ENCODE peak calls at places on chromosomes 13 and 19, in eight cellular contexts. One of them, this sample, is unnamed. For H3K27me3, the result is how much of the 10 kb centered on the place peaks cover.

GRCh38 chr13:67228031-67228430 is 2.1 kb downstream of the PCDH9 start:
- DNase-seq in fibroblast of lung: no peak
- DNase-seq in brain microvascular endothelial cell: no peak
- DNase-seq in lung: no peak
- DNase-seq in AG04450: no peak
- DNase-seq in mammary epithelial cell: no peak
- DNase-seq in heart right ventricle: no peak
- DNase-seq in sigmoid colon: no peak
- DNase-seq in this sample: no peak

GRCh38 chr13:48414501-48414900 is 1.6 kb upstream of the LPAR6 start:
- DNase-seq in sigmoid colon: no peak
- DNase-seq in heart right ventricle: no peak
- DNase-seq in fibroblast of lung: no peak
- DNase-seq in brain microvascular endothelial cell: no peak
- DNase-seq in AG04450: no peak
- DNase-seq in lung: no peak
- DNase-seq in mammary epithelial cell: no peak
- DNase-seq in this sample: no peak

GRCh38 chr19:41437944-41438574 is 1.7 kb downstream of the DMAC2 start:
- DNase-seq in fibroblast of lung: no peak
- DNase-seq in AG04450: no peak
- DNase-seq in lung: no peak
- DNase-seq in brain microvascular endothelial cell: no peak
- DNase-seq in mammary epithelial cell: no peak
- DNase-seq in heart right ventricle: no peak
- DNase-seq in sigmoid colon: peak
- DNase-seq in this sample: no peak

GRCh38 chr13:48334534-48335127 is 31.1 kb downstream of the RB1 start:
- DNase-seq in sigmoid colon: no peak
- DNase-seq in brain microvascular endothelial cell: no peak
- DNase-seq in fibroblast of lung: peak
- DNase-seq in mammary epithelial cell: peak
- DNase-seq in heart right ventricle: no peak
- DNase-seq in lung: no peak
- DNase-seq in AG04450: no peak
- DNase-seq in this sample: no peak

GRCh38 chr13:27088619-27089018 is 83.0 kb downstream of the USP12 start:
- DNase-seq in lung: no peak
- DNase-seq in brain microvascular endothelial cell: no peak
- DNase-seq in AG04450: no peak
- DNase-seq in heart right ventricle: no peak
- DNase-seq in sigmoid colon: no peak
- DNase-seq in fibroblast of lung: no peak
- DNase-seq in mammary epithelial cell: no peak
- DNase-seq in this sample: no peak

GRCh38 chr13:43784491-43784890 is 2.3 kb downstream of the ENOX1 start:
- DNase-seq in sigmoid colon: no peak
- DNase-seq in mammary epithelial cell: no peak
- DNase-seq in AG04450: no peak
- DNase-seq in heart right ventricle: no peak
- DNase-seq in fibroblast of lung: no peak
- DNase-seq in brain microvascular endothelial cell: no peak
- DNase-seq in lung: no peak
- DNase-seq in this sample: no peak

GRCh38 chr19:16862826-16863405 is 25.9 kb upstream of the F2RL3 start:
- DNase-seq in lung: no peak
- DNase-seq in brain microvascular endothelial cell: no peak
- DNase-seq in heart right ventricle: no peak
- DNase-seq in mammary epithelial cell: no peak
- DNase-seq in sigmoid colon: no peak
- DNase-seq in fibroblast of lung: no peak
- DNase-seq in AG04450: no peak
- DNase-seq in this sample: no peak

GRCh38 chr13:26133851-26134250 is 82.0 kb upstream of the SHISA2 start:
- DNase-seq in lung: no peak
- DNase-seq in AG04450: no peak
- DNase-seq in sigmoid colon: no peak
- DNase-seq in fibroblast of lung: no peak
- DNase-seq in heart right ventricle: no peak
- DNase-seq in mammary epithelial cell: no peak
- DNase-seq in brain microvascular endothelial cell: no peak
- DNase-seq in this sample: no peak

GRCh38 chr19:9456018-9456689 is 20.8 kb upstream of the ZNF266 start:
- DNase-seq in heart right ventricle: no peak
- DNase-seq in sigmoid colon: no peak
- DNase-seq in lung: no peak
- DNase-seq in brain microvascular endothelial cell: no peak
- DNase-seq in fibroblast of lung: no peak
- DNase-seq in AG04450: no peak
- DNase-seq in mammary epithelial cell: no peak
- DNase-seq in this sample: no peak

GRCh38 chr19:41226053-41226873 is 7.2 kb downstream of the AXL start:
- DNase-seq in heart right ventricle: peak
- DNase-seq in AG04450: peak
- DNase-seq in fibroblast of lung: peak
- DNase-seq in sigmoid colon: peak
- DNase-seq in mammary epithelial cell: no peak
- DNase-seq in lung: peak
- DNase-seq in brain microvascular endothelial cell: peak
- DNase-seq in this sample: peak

GRCh38 chr19:49677901-49678674 is 1.0 kb downstream of the PRMT1 start:
- DNase-seq in fibroblast of lung: peak
- DNase-seq in brain microvascular endothelial cell: peak
- DNase-seq in heart right ventricle: peak
- DNase-seq in lung: peak
- DNase-seq in mammary epithelial cell: peak
- DNase-seq in sigmoid colon: peak
- DNase-seq in AG04450: no peak
- DNase-seq in this sample: peak
- H3K4me3 ChIP-seq in fibroblast of lung: peak
- H3K4me3 ChIP-seq in brain microvascular endothelial cell: peak
- H3K4me3 ChIP-seq in heart right ventricle: peak
- H3K4me3 ChIP-seq in lung: peak
- H3K4me3 ChIP-seq in mammary epithelial cell: peak
- H3K4me3 ChIP-seq in sigmoid colon: peak
- H3K4me3 ChIP-seq in AG04450: peak
- H3K4me3 ChIP-seq in this sample: peak

GRCh38 chr19:3672993-3673392 is 27.3 kb downstream of the PIP5K1C start:
- DNase-seq in brain microvascular endothelial cell: no peak
- DNase-seq in mammary epithelial cell: no peak
- DNase-seq in lung: no peak
- DNase-seq in AG04450: no peak
- DNase-seq in sigmoid colon: no peak
- DNase-seq in heart right ventricle: no peak
- DNase-seq in fibroblast of lung: no peak
- DNase-seq in this sample: no peak

GRCh38 chr19:3672575-3672948 is 27.7 kb downstream of the PIP5K1C start:
- DNase-seq in sigmoid colon: no peak
- DNase-seq in AG04450: no peak
- DNase-seq in mammary epithelial cell: no peak
- DNase-seq in lung: no peak
- DNase-seq in brain microvascular endothelial cell: no peak
- DNase-seq in fibroblast of lung: no peak
- DNase-seq in heart right ventricle: no peak
- DNase-seq in this sample: no peak

GRCh38 chr19:3673506-3674439 is 26.5 kb downstream of the PIP5K1C start:
- DNase-seq in AG04450: no peak
- DNase-seq in lung: no peak
- DNase-seq in sigmoid colon: no peak
- DNase-seq in heart right ventricle: no peak
- DNase-seq in brain microvascular endothelial cell: no peak
- DNase-seq in mammary epithelial cell: no peak
- DNase-seq in fibroblast of lung: no peak
- DNase-seq in this sample: no peak

GRCh38 chr19:3671680-3672574 is 28.3 kb downstream of the PIP5K1C start:
- DNase-seq in mammary epithelial cell: no peak
- DNase-seq in brain microvascular endothelial cell: no peak
- DNase-seq in AG04450: no peak
- DNase-seq in heart right ventricle: no peak
- DNase-seq in fibroblast of lung: peak
- DNase-seq in sigmoid colon: no peak
- DNase-seq in lung: no peak
- DNase-seq in this sample: no peak

GRCh38 chr19:3674784-3675183 is 25.5 kb downstream of the PIP5K1C start:
- DNase-seq in mammary epithelial cell: no peak
- DNase-seq in brain microvascular endothelial cell: no peak
- DNase-seq in AG04450: no peak
- DNase-seq in sigmoid colon: no peak
- DNase-seq in fibroblast of lung: no peak
- DNase-seq in heart right ventricle: no peak
- DNase-seq in lung: no peak
- DNase-seq in this sample: no peak
- H3K27ac ChIP-seq in mammary epithelial cell: no peak
- H3K27ac ChIP-seq in brain microvascular endothelial cell: no peak
- H3K27ac ChIP-seq in AG04450: no peak
- H3K27ac ChIP-seq in sigmoid colon: peak
- H3K27ac ChIP-seq in fibroblast of lung: no peak
- H3K27ac ChIP-seq in heart right ventricle: no peak
- H3K27ac ChIP-seq in lung: no peak
- H3K27ac ChIP-seq in this sample: no peak

GRCh38 chr19:13028027-13028426 is 32.8 kb downstream of the NFIX start:
- DNase-seq in AG04450: no peak
- DNase-seq in lung: no peak
- DNase-seq in heart right ventricle: no peak
- DNase-seq in fibroblast of lung: no peak
- DNase-seq in mammary epithelial cell: no peak
- DNase-seq in brain microvascular endothelial cell: no peak
- DNase-seq in sigmoid colon: no peak
- DNase-seq in this sample: no peak
- H3K27me3 ChIP-seq in AG04450: under half
- H3K27me3 ChIP-seq in lung: under half
- H3K27me3 ChIP-seq in heart right ventricle: under half
- H3K27me3 ChIP-seq in fibroblast of lung: under half
- H3K27me3 ChIP-seq in mammary epithelial cell: under half
- H3K27me3 ChIP-seq in brain microvascular endothelial cell: under half
- H3K27me3 ChIP-seq in sigmoid colon: under half
- H3K27me3 ChIP-seq in this sample: under half

GRCh38 chr19:1655131-1655981 is 2.9 kb upstream of the TCF3 start:
- DNase-seq in sigmoid colon: no peak
- DNase-seq in mammary epithelial cell: peak
- DNase-seq in brain microvascular endothelial cell: no peak
- DNase-seq in fibroblast of lung: no peak
- DNase-seq in lung: no peak
- DNase-seq in AG04450: no peak
- DNase-seq in heart right ventricle: no peak
- DNase-seq in this sample: no peak

GRCh38 chr19:1652471-1653299 is at the start of gene TCF3:
- DNase-seq in sigmoid colon: peak
- DNase-seq in brain microvascular endothelial cell: peak
- DNase-seq in mammary epithelial cell: peak
- DNase-seq in fibroblast of lung: peak
- DNase-seq in heart right ventricle: peak
- DNase-seq in lung: peak
- DNase-seq in AG04450: peak
- DNase-seq in this sample: peak

GRCh38 chr19:1651548-1652394 is 644 bp downstream of the TCF3 start:
- DNase-seq in mammary epithelial cell: peak
- DNase-seq in fibroblast of lung: peak
- DNase-seq in brain microvascular endothelial cell: no peak
- DNase-seq in AG04450: no peak
- DNase-seq in sigmoid colon: peak
- DNase-seq in heart right ventricle: no peak
- DNase-seq in lung: no peak
- DNase-seq in this sample: peak

GRCh38 chr19:1654178-1654792 is 1.9 kb upstream of the TCF3 start:
- DNase-seq in heart right ventricle: no peak
- DNase-seq in lung: no peak
- DNase-seq in mammary epithelial cell: no peak
- DNase-seq in brain microvascular endothelial cell: no peak
- DNase-seq in AG04450: no peak
- DNase-seq in sigmoid colon: no peak
- DNase-seq in fibroblast of lung: no peak
- DNase-seq in this sample: no peak

DNA sequence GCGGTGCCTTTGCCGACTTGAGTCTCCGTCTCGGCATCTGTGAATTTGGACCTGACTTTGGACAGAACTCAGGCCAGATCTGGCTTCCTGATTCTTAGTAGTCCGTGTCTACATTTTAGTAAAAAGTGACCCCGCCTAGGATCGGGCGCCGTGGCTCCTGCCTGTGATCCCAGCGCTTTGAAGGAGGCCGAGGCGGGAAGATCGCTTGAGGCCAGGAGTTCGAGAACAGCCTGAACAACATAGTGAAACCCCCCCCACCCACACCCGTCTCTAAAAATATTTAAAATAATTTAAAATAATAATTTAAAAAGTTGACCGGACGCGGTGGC is 849 bp upstream of the TCF3 start:
- DNase-seq in brain microvascular endothelial cell: no peak
- DNase-seq in mammary epithelial cell: no peak
- DNase-seq in heart right ventricle: no peak
- DNase-seq in sigmoid colon: no peak
- DNase-seq in fibroblast of lung: no peak
- DNase-seq in lung: no peak
- DNase-seq in AG04450: no peak
- DNase-seq in this sample: no peak
- H3K4me3 ChIP-seq in brain microvascular endothelial cell: peak
- H3K4me3 ChIP-seq in mammary epithelial cell: peak
- H3K4me3 ChIP-seq in heart right ventricle: peak
- H3K4me3 ChIP-seq in sigmoid colon: peak
- H3K4me3 ChIP-seq in fibroblast of lung: peak
- H3K4me3 ChIP-seq in lung: peak
- H3K4me3 ChIP-seq in AG04450: peak
- H3K4me3 ChIP-seq in this sample: no peak

This sample was measured in thyroid gland.